ENCODE peak calls at places on chromosomes 5 and 9, in nine cellular contexts. B is uterus, E is B cell, O is mesothelial cell of epicardium, K is fibroblast of pulmonary artery, R is nephron progenitor cell, H is right lobe of liver, N is astrocyte of the cerebellum, Q is AG04450. L is an unnamed sample.

GRCh38 chr9:16133556-16134227 is 580.8 kb downstream of the CCDC171 start:
- DNase-seq in B (no peak), E (no peak), O (no peak), K (peak; percentile 73), R (peak; percentile 48), H (peak; percentile 64), N (no peak), Q (no peak), L (no peak)

GRCh38 chr5:69331528-69332445 is 814 bp downstream of the CCDC125 start:
- DNase-seq in B (no peak), E (peak; percentile 14), O (no peak), K (no peak), R (no peak), H (peak; percentile 61), N (no peak), Q (no peak), L (no peak)

GRCh38 chr5:124599048-124599973 is 147.1 kb downstream of the ZNF608 start:
- DNase-seq in B (no peak), E (peak; percentile 58), O (no peak), K (peak; percentile 76), R (peak; percentile 13), H (no peak), N (peak; percentile 71), Q (no peak), L (no peak)

GRCh38 chr5:87190687-87191086 is 77.0 kb upstream of the RASA1 start:
- DNase-seq in B (no peak), E (peak; percentile 10), O (no peak), K (no peak), R (no peak), H (no peak), N (no peak), Q (no peak), L (no peak)

GRCh38 chr5:142529626-142530278 is 156.1 kb downstream of the FGF1 start:
- DNase-seq in B (no peak), E (no peak), O (no peak), K (peak; percentile 67), R (no peak), H (no peak), N (no peak), Q (no peak), L (no peak)

GRCh38 chr9:136532799-136533774 is 12.8 kb downstream of the NOTCH1 start:
- DNase-seq in B (no peak), E (peak; percentile 51), O (no peak), K (no peak), R (no peak), H (no peak), N (no peak), Q (no peak), L (no peak)

GRCh38 chr9:128546504-128546903 is 5.9 kb upstream of the SPTAN1 start:
- DNase-seq in B (no peak), E (no peak), O (no peak), K (no peak), R (no peak), H (no peak), N (no peak), Q (no peak), L (no peak)

GRCh38 chr9:137880160-137880975 is 2.8 kb downstream of the CACNA1B start:
- DNase-seq in B (no peak), E (no peak), O (no peak), K (no peak), R (no peak), H (no peak), N (no peak), Q (no peak), L (no peak)

GRCh38 chr9:136761545-136761981 is 2.8 kb downstream of the LCN15 start:
- DNase-seq in B (no peak), E (no peak), O (no peak), K (no peak), R (no peak), H (no peak), N (no peak), Q (no peak), L (no peak)

GRCh38 chr9:137448569-137448962 is 7.4 kb upstream of the ENTPD8 start:
- DNase-seq in B (no peak), E (no peak), O (no peak), K (no peak), R (peak; percentile 1), H (no peak), N (no peak), Q (no peak), L (no peak)

GRCh38 chr5:88672644-88673493 is 210.1 kb downstream of the MEF2C start:
- DNase-seq in B (no peak), E (peak; percentile 16), O (no peak), K (no peak), R (no peak), H (no peak), N (peak; percentile 85), Q (no peak), L (no peak)

GRCh38 chr5:107607656-107608368 is 62.9 kb downstream of the EFNA5 start:
- DNase-seq in B (no peak), E (no peak), O (no peak), K (peak; percentile 16), R (no peak), H (no peak), N (no peak), Q (no peak), L (no peak)
- TF ChIP-seq CTCF in B (no peak), E (no peak), O (no peak), K (no peak), R (no peak), H (no peak), N (no peak), Q (no peak), L (no peak)

DNA sequence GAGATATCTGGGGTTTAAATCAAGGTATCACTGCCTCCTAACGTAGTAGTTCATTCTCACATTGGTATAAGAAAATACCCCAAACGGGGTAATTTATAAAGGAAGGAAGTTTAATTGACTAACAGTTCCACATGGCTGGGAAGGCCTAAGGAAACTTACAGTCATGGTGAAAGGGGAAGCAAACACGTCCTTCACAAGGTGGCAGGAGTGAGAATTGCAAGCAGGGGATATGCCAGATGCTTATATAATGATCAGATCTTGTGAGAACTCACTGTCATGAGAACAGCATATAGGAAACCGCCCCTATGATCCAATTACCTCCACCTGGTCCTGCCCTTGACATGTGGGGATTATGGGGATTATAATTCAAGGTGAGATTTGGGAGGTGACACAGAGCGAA is 1280.2 kb upstream of the C9orf72 start:
- DNase-seq in B (no peak), E (no peak), O (no peak), K (no peak), R (no peak), H (no peak), N (no peak), Q (no peak), L (no peak)
- TF ChIP-seq CTCF in B (no peak), E (no peak), O (no peak), K (no peak), R (no peak), H (no peak), N (no peak), Q (no peak), L (no peak)

GRCh38 chr5:137754236-137754960 is at the start of gene HNRNPA0:
- DNase-seq in B (peak; percentile 95), E (peak; percentile 99), O (peak; percentile 98), K (peak; percentile 98), R (peak; percentile 96), H (peak; percentile 99), N (peak; percentile 93), Q (peak; percentile 93), L (peak; percentile 96)
- TF ChIP-seq CTCF in B (no peak), E (no peak), O (no peak), K (no peak), R (no peak), H (no peak), N (no peak), Q (no peak), L (no peak)

GRCh38 chr9:68705636-68706578 is 867 bp downstream of the PIP5K1B start:
- DNase-seq in B (no peak), E (peak; percentile 66), O (peak; percentile 47), K (peak; percentile 7), R (no peak), H (peak; percentile 57), N (no peak), Q (no peak), L (no peak)
- TF ChIP-seq CTCF in B (no peak), E (no peak), O (no peak), K (no peak), R (no peak), H (no peak), N (no peak), Q (no peak), L (no peak)

GRCh38 chr5:91058575-91058974 is 324.5 kb downstream of the ARRDC3 start:
- DNase-seq in B (no peak), E (no peak), O (no peak), K (no peak), R (no peak), H (no peak), N (no peak), Q (no peak), L (no peak)

GRCh38 chr5:91061946-91062586 is 321.1 kb downstream of the ARRDC3 start:
- DNase-seq in B (no peak), E (no peak), O (no peak), K (no peak), R (no peak), H (no peak), N (no peak), Q (no peak), L (no peak)

GRCh38 chr5:91061094-91061493 is 322.0 kb downstream of the ARRDC3 start:
- DNase-seq in B (no peak), E (no peak), O (no peak), K (no peak), R (no peak), H (no peak), N (no peak), Q (no peak), L (no peak)

GRCh38 chr5:91058155-91058554 is 325.0 kb downstream of the ARRDC3 start:
- DNase-seq in B (no peak), E (no peak), O (no peak), K (no peak), R (no peak), H (no peak), N (no peak), Q (no peak), L (no peak)

DNA sequence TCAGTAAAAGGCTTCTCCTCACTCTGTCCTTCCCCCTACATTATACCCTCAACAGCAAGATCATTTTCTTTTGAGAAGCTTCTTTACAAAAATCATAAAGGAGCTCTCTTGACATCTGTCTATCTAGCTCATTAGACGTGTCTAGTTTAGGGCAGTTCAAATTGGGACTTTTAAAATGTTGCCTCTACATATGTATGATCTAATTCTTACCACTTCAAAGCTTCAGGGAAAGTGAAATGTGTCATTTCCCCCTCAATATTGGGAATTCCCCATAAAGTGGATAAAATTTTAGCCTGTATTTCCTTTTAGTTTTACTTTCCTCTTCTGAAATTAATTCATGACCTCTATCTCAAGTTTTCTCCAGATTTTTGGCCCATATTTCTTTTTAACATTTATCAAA is 323.7 kb downstream of the ARRDC3 start:
- DNase-seq in B (no peak), E (no peak), O (no peak), K (no peak), R (no peak), H (no peak), N (no peak), Q (no peak), L (no peak)
- TF ChIP-seq CTCF in B (no peak), E (no peak), O (no peak), K (no peak), R (no peak), H (no peak), N (no peak), Q (no peak), L (no peak)

GRCh38 chr9:36110434-36110833 is 26.1 kb upstream of the GLIPR2 start:
- DNase-seq in B (no peak), E (no peak), O (no peak), K (no peak), R (no peak), H (no peak), N (no peak), Q (no peak), L (no peak)
- TF ChIP-seq CTCF in B (no peak), E (no peak), O (no peak), K (peak; percentile 29), R (no peak), H (peak; percentile 23), N (peak; percentile 43), Q (peak; percentile 21), L (no peak)

L was measured in natural killer cell.